ENCODE peak calls at places on chromosomes 13 and 19, in ten cellular contexts. One of them, this sample, is unnamed.

GRCh38 chr13:78121459-78122348 is 203.1 kb upstream of the EDNRB start:
- DNase-seq in neural progenitor cell: peak
- DNase-seq in GM23338: peak
- DNase-seq in DND-41: peak
- DNase-seq in heart right ventricle: peak
- DNase-seq in OCI-LY7: peak
- DNase-seq in pancreas: peak
- DNase-seq in uterus: peak
- DNase-seq in K562: peak
- DNase-seq in upper lobe of right lung: no peak
- DNase-seq in this sample: peak

GRCh38 chr13:31725841-31726240 is 13.5 kb upstream of the RXFP2 start:
- DNase-seq in neural progenitor cell: no peak
- DNase-seq in GM23338: no peak
- DNase-seq in DND-41: no peak
- DNase-seq in heart right ventricle: no peak
- DNase-seq in OCI-LY7: no peak
- DNase-seq in pancreas: no peak
- DNase-seq in uterus: no peak
- DNase-seq in K562: no peak
- DNase-seq in upper lobe of right lung: no peak
- DNase-seq in this sample: no peak

GRCh38 chr19:1455336-1456120 is 5.6 kb downstream of the APC2 start:
- DNase-seq in neural progenitor cell: peak
- DNase-seq in GM23338: peak
- DNase-seq in DND-41: peak
- DNase-seq in heart right ventricle: no peak
- DNase-seq in OCI-LY7: peak
- DNase-seq in pancreas: peak
- DNase-seq in uterus: peak
- DNase-seq in K562: peak
- DNase-seq in upper lobe of right lung: no peak
- DNase-seq in this sample: peak

GRCh38 chr19:9935409-9936062 is 779 bp downstream of the OLFM2 start:
- DNase-seq in neural progenitor cell: peak
- DNase-seq in GM23338: peak
- DNase-seq in DND-41: no peak
- DNase-seq in heart right ventricle: no peak
- DNase-seq in OCI-LY7: no peak
- DNase-seq in pancreas: no peak
- DNase-seq in uterus: no peak
- DNase-seq in K562: no peak
- DNase-seq in upper lobe of right lung: no peak
- DNase-seq in this sample: no peak

GRCh38 chr13:101417043-101417406 is 717 bp upstream of the NALCN start:
- DNase-seq in neural progenitor cell: peak
- DNase-seq in GM23338: no peak
- DNase-seq in DND-41: no peak
- DNase-seq in heart right ventricle: no peak
- DNase-seq in OCI-LY7: no peak
- DNase-seq in pancreas: no peak
- DNase-seq in uterus: no peak
- DNase-seq in K562: no peak
- DNase-seq in upper lobe of right lung: no peak
- DNase-seq in this sample: no peak

GRCh38 chr19:32037998-32038732 is 307.2 kb upstream of the ZNF507 start:
- DNase-seq in neural progenitor cell: no peak
- DNase-seq in GM23338: no peak
- DNase-seq in DND-41: no peak
- DNase-seq in heart right ventricle: no peak
- DNase-seq in OCI-LY7: no peak
- DNase-seq in pancreas: no peak
- DNase-seq in uterus: peak
- DNase-seq in K562: no peak
- DNase-seq in upper lobe of right lung: no peak
- DNase-seq in this sample: no peak

GRCh38 chr19:13339869-13340268 is 166.4 kb downstream of the CACNA1A start:
- DNase-seq in neural progenitor cell: no peak
- DNase-seq in GM23338: peak
- DNase-seq in DND-41: no peak
- DNase-seq in heart right ventricle: no peak
- DNase-seq in OCI-LY7: no peak
- DNase-seq in pancreas: no peak
- DNase-seq in uterus: no peak
- DNase-seq in K562: no peak
- DNase-seq in upper lobe of right lung: no peak
- DNase-seq in this sample: no peak

GRCh38 chr13:70505809-70506208 is 397.6 kb upstream of the KLHL1 start:
- DNase-seq in neural progenitor cell: no peak
- DNase-seq in GM23338: peak
- DNase-seq in DND-41: no peak
- DNase-seq in heart right ventricle: no peak
- DNase-seq in OCI-LY7: no peak
- DNase-seq in pancreas: no peak
- DNase-seq in uterus: no peak
- DNase-seq in K562: no peak
- DNase-seq in upper lobe of right lung: no peak
- DNase-seq in this sample: no peak

GRCh38 chr19:35704218-35704617 is at the start of gene ZBTB32:
- DNase-seq in neural progenitor cell: peak
- DNase-seq in GM23338: peak
- DNase-seq in DND-41: no peak
- DNase-seq in heart right ventricle: no peak
- DNase-seq in OCI-LY7: no peak
- DNase-seq in pancreas: peak
- DNase-seq in uterus: no peak
- DNase-seq in K562: peak
- DNase-seq in upper lobe of right lung: no peak
- DNase-seq in this sample: no peak

GRCh38 chr19:34232566-34233481 is 21.5 kb upstream of the GARRE1 start:
- DNase-seq in neural progenitor cell: no peak
- DNase-seq in GM23338: no peak
- DNase-seq in DND-41: no peak
- DNase-seq in heart right ventricle: peak
- DNase-seq in OCI-LY7: no peak
- DNase-seq in pancreas: no peak
- DNase-seq in uterus: peak
- DNase-seq in K562: peak
- DNase-seq in upper lobe of right lung: no peak
- DNase-seq in this sample: no peak

GRCh38 chr19:932647-933552 is 7.1 kb downstream of the ARID3A start:
- DNase-seq in neural progenitor cell: peak
- DNase-seq in GM23338: peak
- DNase-seq in DND-41: no peak
- DNase-seq in heart right ventricle: peak
- DNase-seq in OCI-LY7: no peak
- DNase-seq in pancreas: peak
- DNase-seq in uterus: peak
- DNase-seq in K562: no peak
- DNase-seq in upper lobe of right lung: peak
- DNase-seq in this sample: peak

GRCh38 chr19:38721977-38722773 is 22.1 kb downstream of the CAPN12 start:
- DNase-seq in neural progenitor cell: peak
- DNase-seq in GM23338: no peak
- DNase-seq in DND-41: no peak
- DNase-seq in heart right ventricle: peak
- DNase-seq in OCI-LY7: no peak
- DNase-seq in pancreas: no peak
- DNase-seq in uterus: no peak
- DNase-seq in K562: no peak
- DNase-seq in upper lobe of right lung: no peak
- DNase-seq in this sample: no peak

GRCh38 chr13:60047943-60048342 is 115.8 kb downstream of the DIAPH3 start:
- DNase-seq in neural progenitor cell: peak
- DNase-seq in GM23338: peak
- DNase-seq in DND-41: no peak
- DNase-seq in heart right ventricle: no peak
- DNase-seq in OCI-LY7: no peak
- DNase-seq in pancreas: no peak
- DNase-seq in uterus: no peak
- DNase-seq in K562: no peak
- DNase-seq in upper lobe of right lung: no peak
- DNase-seq in this sample: no peak

GRCh38 chr19:57887195-57887941 is 1.5 kb downstream of the ZNF814 start:
- DNase-seq in neural progenitor cell: peak
- DNase-seq in GM23338: peak
- DNase-seq in DND-41: no peak
- DNase-seq in heart right ventricle: no peak
- DNase-seq in OCI-LY7: no peak
- DNase-seq in pancreas: no peak
- DNase-seq in uterus: no peak
- DNase-seq in K562: no peak
- DNase-seq in upper lobe of right lung: no peak
- DNase-seq in this sample: no peak

GRCh38 chr13:40800559-40800958 is 11.1 kb downstream of the SLC25A15 start:
- DNase-seq in neural progenitor cell: no peak
- DNase-seq in GM23338: no peak
- DNase-seq in DND-41: no peak
- DNase-seq in heart right ventricle: no peak
- DNase-seq in OCI-LY7: no peak
- DNase-seq in pancreas: no peak
- DNase-seq in uterus: no peak
- DNase-seq in K562: no peak
- DNase-seq in upper lobe of right lung: no peak
- DNase-seq in this sample: no peak

GRCh38 chr13:80654638-80655249 is 313.8 kb upstream of the SPRY2 start:
- DNase-seq in neural progenitor cell: no peak
- DNase-seq in GM23338: peak
- DNase-seq in DND-41: no peak
- DNase-seq in heart right ventricle: no peak
- DNase-seq in OCI-LY7: no peak
- DNase-seq in pancreas: peak
- DNase-seq in uterus: no peak
- DNase-seq in K562: no peak
- DNase-seq in upper lobe of right lung: peak
- DNase-seq in this sample: no peak

GRCh38 chr13:80649274-80649673 is 308.3 kb upstream of the SPRY2 start:
- DNase-seq in neural progenitor cell: no peak
- DNase-seq in GM23338: no peak
- DNase-seq in DND-41: no peak
- DNase-seq in heart right ventricle: no peak
- DNase-seq in OCI-LY7: no peak
- DNase-seq in pancreas: no peak
- DNase-seq in uterus: no peak
- DNase-seq in K562: no peak
- DNase-seq in upper lobe of right lung: no peak
- DNase-seq in this sample: no peak
- H3K27ac ChIP-seq in neural progenitor cell: no peak
- H3K27ac ChIP-seq in GM23338: no peak
- H3K27ac ChIP-seq in DND-41: no peak
- H3K27ac ChIP-seq in heart right ventricle: no peak
- H3K27ac ChIP-seq in OCI-LY7: no peak
- H3K27ac ChIP-seq in pancreas: no peak
- H3K27ac ChIP-seq in uterus: no peak
- H3K27ac ChIP-seq in K562: no peak
- H3K27ac ChIP-seq in upper lobe of right lung: no peak
- H3K27ac ChIP-seq in this sample: no peak

DNA sequence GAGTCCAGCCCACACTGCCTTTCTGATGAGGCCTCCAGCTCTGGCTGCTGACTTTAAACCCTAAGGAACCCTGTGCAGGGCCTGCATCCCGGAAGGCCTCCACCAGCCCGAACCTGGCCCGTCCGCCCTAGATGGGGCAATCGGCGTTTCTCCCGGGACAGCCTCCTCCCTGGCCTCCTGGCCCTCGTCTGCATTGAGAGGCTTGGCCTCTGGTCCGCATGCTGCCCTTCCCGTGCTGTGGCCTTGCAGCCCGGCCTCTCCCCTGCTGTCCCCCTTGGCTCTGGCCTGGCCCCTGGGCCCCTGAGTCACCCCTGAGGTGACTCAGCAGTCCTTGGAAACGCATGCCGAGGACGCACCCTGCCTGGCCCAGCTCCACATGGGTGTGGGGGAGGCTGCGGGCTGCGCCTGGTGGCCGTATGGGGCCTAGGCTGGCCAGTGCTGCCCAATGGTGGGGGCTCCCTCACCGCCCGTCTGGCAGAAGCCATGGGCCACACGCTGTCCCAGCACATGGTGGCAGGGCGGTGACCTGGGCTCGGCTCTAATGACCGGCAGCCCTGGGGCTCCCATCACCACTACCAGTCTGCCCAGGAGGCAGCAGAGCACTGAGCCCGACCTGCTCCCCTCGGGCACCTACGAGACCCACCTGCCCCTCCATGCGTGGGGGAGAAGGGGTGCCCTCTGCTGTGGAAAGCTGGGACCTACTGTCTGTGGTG is 25.7 kb downstream of the SH3GL1 start:
- DNase-seq in neural progenitor cell: no peak
- DNase-seq in GM23338: no peak
- DNase-seq in DND-41: no peak
- DNase-seq in heart right ventricle: peak
- DNase-seq in OCI-LY7: no peak
- DNase-seq in pancreas: peak
- DNase-seq in uterus: peak
- DNase-seq in K562: peak
- DNase-seq in upper lobe of right lung: peak
- DNase-seq in this sample: no peak
- TF ChIP-seq CTCF in neural progenitor cell: no peak
- TF ChIP-seq CTCF in GM23338: no peak
- TF ChIP-seq CTCF in DND-41: no peak
- TF ChIP-seq CTCF in heart right ventricle: peak
- TF ChIP-seq CTCF in OCI-LY7: no peak
- TF ChIP-seq CTCF in pancreas: no peak
- TF ChIP-seq CTCF in uterus: no peak
- TF ChIP-seq CTCF in K562: peak
- TF ChIP-seq CTCF in upper lobe of right lung: no peak
- TF ChIP-seq CTCF in this sample: peak

GRCh38 chr13:46297338-46297737 is 85.6 kb downstream of the LRRC63 start:
- DNase-seq in neural progenitor cell: no peak
- DNase-seq in GM23338: no peak
- DNase-seq in DND-41: peak
- DNase-seq in heart right ventricle: no peak
- DNase-seq in OCI-LY7: no peak
- DNase-seq in pancreas: no peak
- DNase-seq in uterus: no peak
- DNase-seq in K562: no peak
- DNase-seq in upper lobe of right lung: no peak
- DNase-seq in this sample: no peak
- H3K27ac ChIP-seq in neural progenitor cell: no peak
- H3K27ac ChIP-seq in GM23338: no peak
- H3K27ac ChIP-seq in DND-41: peak
- H3K27ac ChIP-seq in heart right ventricle: no peak
- H3K27ac ChIP-seq in OCI-LY7: no peak
- H3K27ac ChIP-seq in pancreas: no peak
- H3K27ac ChIP-seq in uterus: no peak
- H3K27ac ChIP-seq in K562: peak
- H3K27ac ChIP-seq in upper lobe of right lung: peak
- H3K27ac ChIP-seq in this sample: peak

GRCh38 chr13:24406524-24406923 is 97.1 kb downstream of the C1QTNF9 start:
- DNase-seq in neural progenitor cell: no peak
- DNase-seq in GM23338: no peak
- DNase-seq in DND-41: no peak
- DNase-seq in heart right ventricle: no peak
- DNase-seq in OCI-LY7: no peak
- DNase-seq in pancreas: no peak
- DNase-seq in uterus: no peak
- DNase-seq in K562: no peak
- DNase-seq in upper lobe of right lung: no peak
- DNase-seq in this sample: no peak

DNA sequence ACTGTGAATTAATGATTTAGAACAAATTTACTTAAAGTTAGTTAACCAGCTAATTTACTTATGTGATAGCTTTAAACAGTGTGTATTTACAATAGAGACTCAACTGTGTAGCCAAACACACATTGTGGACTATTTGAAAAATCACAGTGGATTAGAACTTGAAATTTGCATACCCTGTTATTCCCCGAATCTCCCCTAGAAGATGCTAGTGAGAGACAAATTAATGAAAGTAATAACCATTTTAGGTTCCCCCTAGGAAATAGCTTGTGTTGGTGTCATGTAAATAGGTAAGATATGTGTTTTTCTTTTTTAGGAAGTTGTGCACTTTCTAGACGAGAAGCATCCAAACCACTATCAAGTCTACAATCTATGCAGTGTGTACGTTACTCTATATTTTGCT is 98.5 kb downstream of the C1QTNF9 start:
- DNase-seq in neural progenitor cell: no peak
- DNase-seq in GM23338: peak
- DNase-seq in DND-41: no peak
- DNase-seq in heart right ventricle: no peak
- DNase-seq in OCI-LY7: no peak
- DNase-seq in pancreas: no peak
- DNase-seq in uterus: no peak
- DNase-seq in K562: no peak
- DNase-seq in upper lobe of right lung: no peak
- DNase-seq in this sample: no peak
- TF ChIP-seq CTCF in neural progenitor cell: peak
- TF ChIP-seq CTCF in GM23338: peak
- TF ChIP-seq CTCF in DND-41: peak
- TF ChIP-seq CTCF in heart right ventricle: no peak
- TF ChIP-seq CTCF in OCI-LY7: peak
- TF ChIP-seq CTCF in pancreas: no peak
- TF ChIP-seq CTCF in uterus: no peak
- TF ChIP-seq CTCF in K562: no peak
- TF ChIP-seq CTCF in upper lobe of right lung: no peak
- TF ChIP-seq CTCF in this sample: no peak